ENCODE peak calls at places on chromosomes 5 and 9, in eight cellular contexts. K is fibroblast of lung; G is right cardiac atrium; N is GM12878; M is vagina; Y is CD8-positive, alpha-beta memory T cell; A is BE2C; I is mesenchymal stem cell. J is an unnamed sample.

GRCh38 chr5:115262405-115263247 is at the start of gene PGGT1B:
- DNase-seq in Y (peak; percentile 67), G (peak; percentile 90), N (peak; percentile 19), M (no peak), K (peak; percentile 69), I (peak; percentile 73), A (peak; percentile 86), J (peak; percentile 49)

GRCh38 chr5:163245584-163245983 is 191.8 kb upstream of the CCNG1 start:
- DNase-seq in G (no peak), Y (no peak), I (no peak), K (no peak), M (no peak), N (no peak), A (no peak), J (no peak)

GRCh38 chr9:108776920-108777650 is 78.7 kb downstream of the ACTL7B start:
- DNase-seq in G (no peak), I (peak; percentile 81), M (no peak), N (no peak), K (peak; percentile 89), A (no peak), Y (no peak), J (no peak)

GRCh38 chr5:138585228-138585627 is 10.0 kb upstream of the HSPA9 start:
- DNase-seq in G (no peak), A (no peak), M (no peak), I (no peak), Y (no peak), N (no peak), K (no peak), J (no peak)

GRCh38 chr9:17813798-17814197 is 234.9 kb downstream of the SH3GL2 start:
- DNase-seq in M (no peak), A (no peak), G (no peak), N (no peak), Y (no peak), K (no peak), I (no peak), J (no peak)

GRCh38 chr5:65205016-65205415 is 276.7 kb downstream of the ADAMTS6 start:
- DNase-seq in A (no peak), I (no peak), G (no peak), Y (no peak), M (no peak), K (peak; percentile 20), N (no peak), J (no peak)

GRCh38 chr9:16720386-16720785 is 150.1 kb downstream of the BNC2 start:
- DNase-seq in K (peak; percentile 47), G (no peak), Y (no peak), I (no peak), M (no peak), A (no peak), N (no peak), J (no peak)

GRCh38 chr5:138573223-138573622 is 2.0 kb downstream of the HSPA9 start:
- DNase-seq in Y (no peak), I (no peak), N (no peak), A (no peak), M (no peak), K (no peak), G (no peak), J (no peak)

GRCh38 chr9:68775003-68775730 is 70.1 kb downstream of the PIP5K1B start:
- DNase-seq in A (no peak), G (no peak), N (no peak), I (peak; percentile 26), M (no peak), Y (no peak), K (no peak), J (peak; percentile 58)

GRCh38 chr5:94505327-94506080 is 112.9 kb downstream of the KIAA0825 start:
- DNase-seq in G (no peak), A (no peak), I (no peak), N (no peak), M (no peak), Y (no peak), K (no peak), J (no peak)

GRCh38 chr9:135137398-135137832 is 49.9 kb downstream of the OLFM1 start:
- DNase-seq in I (no peak), M (no peak), G (no peak), A (peak; percentile 82), N (no peak), K (peak; percentile 12), Y (no peak), J (no peak)

GRCh38 chr5:136200130-136200529 is 7.2 kb upstream of the SMIM32 start:
- DNase-seq in K (no peak), A (no peak), I (no peak), M (peak; percentile 70), Y (no peak), N (no peak), G (no peak), J (no peak)

GRCh38 chr5:181120761-181121160 is 10.2 kb downstream of the OR2V1 start:
- DNase-seq in G (no peak), M (no peak), I (no peak), K (no peak), A (no peak), Y (no peak), N (no peak), J (no peak)

GRCh38 chr5:71830626-71831539 is 111.8 kb downstream of the CARTPT start:
- DNase-seq in I (peak; percentile 89), K (peak; percentile 86), N (no peak), G (peak; percentile 89), A (peak; percentile 91), M (no peak), Y (no peak), J (no peak)

GRCh38 chr5:45279109-45279508 is 417.1 kb downstream of the HCN1 start:
- DNase-seq in A (no peak), N (no peak), K (no peak), G (no peak), Y (no peak), I (no peak), M (no peak), J (no peak)
- H3K9me3 ChIP-seq in A (no peaks in the 10 kb centered on the region), N (no peaks in the 10 kb centered on the region), K (no peaks in the 10 kb centered on the region), G (no peaks in the 10 kb centered on the region), Y (no peaks in the 10 kb centered on the region), I (no peaks in the 10 kb centered on the region), M (no peaks in the 10 kb centered on the region), J (no peaks in the 10 kb centered on the region)

DNA sequence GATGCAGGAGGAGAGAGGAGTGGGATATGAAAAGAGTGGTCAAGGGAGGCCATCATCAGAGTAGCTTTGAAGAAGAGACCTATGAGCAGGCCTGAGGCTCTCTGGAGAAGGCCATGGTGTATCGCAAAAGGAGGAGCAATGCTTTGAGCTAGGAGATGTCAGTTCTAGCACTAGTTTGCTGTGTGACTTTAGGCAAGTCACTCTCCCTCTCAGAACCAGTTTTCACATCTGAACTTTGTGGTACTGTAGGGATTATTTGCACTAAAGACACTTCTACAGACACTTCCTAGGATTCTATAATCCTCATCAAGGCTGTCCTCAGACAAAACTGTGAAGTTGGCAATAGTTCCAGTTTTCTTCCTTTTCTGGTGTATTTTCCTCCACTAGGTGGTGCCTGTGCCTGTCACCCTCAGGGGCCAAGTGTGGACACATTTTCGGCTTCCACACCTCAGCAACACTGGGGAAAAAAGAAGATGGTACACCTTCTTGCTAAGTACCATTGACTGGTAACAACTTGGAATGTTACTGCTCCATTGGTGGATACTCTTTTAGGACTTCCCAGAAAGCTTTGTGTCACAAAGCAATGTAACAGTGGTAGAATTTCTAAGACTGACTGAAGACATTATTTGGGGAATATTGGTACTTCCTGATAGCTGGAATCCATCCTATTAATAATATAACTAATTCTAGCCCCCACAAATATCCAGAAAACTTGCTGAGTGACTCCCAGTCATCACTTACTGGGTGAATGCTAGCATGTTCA is 9.9 kb downstream of the PAPPA start:
- DNase-seq in Y (no peak), G (no peak), N (no peak), A (no peak), M (no peak), I (no peak), K (no peak), J (no peak)
- H3K9me3 ChIP-seq in Y (no peaks in the 10 kb centered on the region), G (no peaks in the 10 kb centered on the region), N (no peaks in the 10 kb centered on the region), A (no peaks in the 10 kb centered on the region), M (no peaks in the 10 kb centered on the region), I (peaks cover 7% of the 10 kb centered on the region), K (no peaks in the 10 kb centered on the region), J (no peaks in the 10 kb centered on the region)

DNA sequence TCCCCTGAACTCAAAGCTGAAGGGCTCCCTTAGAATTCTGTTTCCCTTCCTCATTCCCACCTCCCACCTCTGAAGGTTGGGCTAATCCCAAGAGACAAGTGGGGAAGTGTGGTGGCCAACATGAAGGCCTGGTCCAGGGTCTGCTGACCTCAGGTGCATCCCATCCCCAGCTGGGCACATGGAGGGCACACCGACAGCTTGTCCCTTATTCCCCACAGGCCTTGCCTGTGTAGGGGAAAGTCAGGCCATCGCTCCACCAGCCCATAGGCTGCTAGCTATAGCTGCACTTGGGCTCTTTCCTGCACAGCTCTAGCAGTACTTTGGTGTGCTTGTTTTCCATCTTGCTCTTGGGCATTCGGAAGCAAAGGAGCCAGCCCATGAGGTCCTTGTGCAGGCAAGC is 247.7 kb downstream of the CDH12 start:
- DNase-seq in K (no peak), N (no peak), G (no peak), I (no peak), Y (no peak), A (no peak), M (no peak), J (no peak)
- H3K9me3 ChIP-seq in K (no peaks in the 10 kb centered on the region), N (no peaks in the 10 kb centered on the region), G (peaks cover 2% of the 10 kb centered on the region), I (peaks cover 4% of the 10 kb centered on the region), Y (no peaks in the 10 kb centered on the region), A (no peaks in the 10 kb centered on the region), M (no peaks in the 10 kb centered on the region), J (no peaks in the 10 kb centered on the region)

GRCh38 chr5:141258948-141259347 is 13.8 kb downstream of the PCDHB15 start:
- DNase-seq in Y (no peak), I (peak; percentile 3), G (no peak), M (no peak), A (no peak), K (no peak), N (no peak), J (no peak)
- H3K9me3 ChIP-seq in Y (peaks cover 36% of the 10 kb centered on the region), I (peaks cover 99% of the 10 kb centered on the region), G (peaks cover 12% of the 10 kb centered on the region), M (peaks cover 94% of the 10 kb centered on the region), A (peaks cover 17% of the 10 kb centered on the region), K (no peaks in the 10 kb centered on the region), N (peaks cover 4% of the 10 kb centered on the region), J (peaks cover 84% of the 10 kb centered on the region)

GRCh38 chr5:178866946-178867345 is 7.2 kb downstream of the ZNF354B start:
- DNase-seq in N (no peak), K (no peak), A (no peak), G (no peak), I (no peak), M (no peak), Y (no peak), J (no peak)

GRCh38 chr5:178870411-178870810 is 10.7 kb downstream of the ZNF354B start:
- DNase-seq in I (no peak), G (no peak), K (no peak), Y (no peak), M (no peak), N (no peak), A (no peak), J (no peak)

GRCh38 chr5:178869577-178869976 is 9.8 kb downstream of the ZNF354B start:
- DNase-seq in A (no peak), M (no peak), G (no peak), Y (no peak), N (no peak), I (no peak), K (no peak), J (no peak)

GRCh38 chr5:178872302-178872701 is 12.5 kb downstream of the ZNF354B start:
- DNase-seq in G (no peak), A (no peak), N (no peak), K (no peak), Y (no peak), I (no peak), M (no peak), J (no peak)
- H3K9me3 ChIP-seq in G (peaks cover 4% of the 10 kb centered on the region), A (no peaks in the 10 kb centered on the region), N (peaks cover 16% of the 10 kb centered on the region), K (no peaks in the 10 kb centered on the region), Y (peaks cover 26% of the 10 kb centered on the region), I (peaks cover 81% of the 10 kb centered on the region), M (peaks cover 20% of the 10 kb centered on the region), J (peaks cover 10% of the 10 kb centered on the region)

J was measured in gastrocnemius medialis.